ENCODE peak calls at places on chromosome 9, in ten cellular contexts. O is BE2C, N is kidney epithelial cell, K is OCI-LY7, Q is A673, D is B cell, U is natural killer cell, A is psoas muscle, V is endothelial cell of umbilical vein, H is AG10803. Y is an unnamed sample.

GRCh38 chr9:121820286-121821005 is 169.0 kb downstream of the DAB2IP start:
- DNase-seq in O (no peak), N (no peak), K (no peak), Q (no peak), D (no peak), U (no peak), A (no peak), V (no peak), H (no peak), Y (no peak)

GRCh38 chr9:61673247-61673646 is 483.4 kb downstream of the SPATA31A7 start:
- DNase-seq in O (no peak), N (no peak), K (no peak), Q (no peak), D (no peak), U (no peak), A (no peak), V (no peak), H (no peak), Y (no peak)

GRCh38 chr9:16143947-16144890 is 591.4 kb downstream of the CCDC171 start:
- DNase-seq in O (no peak), N (no peak), K (no peak), Q (no peak), D (no peak), U (no peak), A (no peak), V (no peak), H (no peak), Y (no peak)

GRCh38 chr9:16276866-16277265 is 593.6 kb downstream of the BNC2 start:
- DNase-seq in O (no peak), N (no peak), K (no peak), Q (no peak), D (no peak), U (no peak), A (no peak), V (no peak), H (no peak), Y (no peak)

GRCh38 chr9:16371306-16371705 is 499.2 kb downstream of the BNC2 start:
- DNase-seq in O (no peak), N (peak; percentile 29), K (no peak), Q (no peak), D (no peak), U (no peak), A (no peak), V (no peak), H (no peak), Y (no peak)

GRCh38 chr9:32665101-32665500 is 29.6 kb upstream of the TAF1L start:
- DNase-seq in O (no peak), N (no peak), K (no peak), Q (no peak), D (no peak), U (no peak), A (no peak), V (no peak), H (peak; percentile 24), Y (no peak)

GRCh38 chr9:72524820-72525539 is 3.6 kb downstream of the TMC1 start:
- DNase-seq in O (no peak), N (peak; percentile 100), K (no peak), Q (peak; percentile 54), D (no peak), U (no peak), A (no peak), V (peak; percentile 99), H (peak; percentile 95), Y (peak; percentile 60)

GRCh38 chr9:124782661-124783574 is 6.0 kb downstream of the OLFML2A start:
- DNase-seq in O (no peak), N (no peak), K (no peak), Q (no peak), D (no peak), U (no peak), A (no peak), V (no peak), H (no peak), Y (no peak)

GRCh38 chr9:34575775-34576592 is 13.5 kb downstream of the CNTFR start:
- DNase-seq in O (no peak), N (no peak), K (no peak), Q (no peak), D (no peak), U (no peak), A (no peak), V (no peak), H (no peak), Y (no peak)

GRCh38 chr9:77020438-77021264 is 1.2 kb downstream of the FOXB2 start:
- DNase-seq in O (no peak), N (no peak), K (no peak), Q (no peak), D (no peak), U (no peak), A (no peak), V (no peak), H (no peak), Y (no peak)

GRCh38 chr9:85404911-85405580 is 336.7 kb downstream of the AGTPBP1 start:
- DNase-seq in O (no peak), N (no peak), K (no peak), Q (no peak), D (no peak), U (no peak), A (no peak), V (no peak), H (no peak), Y (no peak)

GRCh38 chr9:69771775-69772418 is 12.1 kb upstream of the PTAR1 start:
- DNase-seq in O (no peak), N (no peak), K (no peak), Q (no peak), D (no peak), U (no peak), A (no peak), V (no peak), H (peak; percentile 90), Y (no peak)

GRCh38 chr9:113876806-113877236 is 712 bp downstream of the ZNF618 start:
- DNase-seq in O (no peak), N (no peak), K (peak; percentile 48), Q (peak; percentile 45), D (no peak), U (no peak), A (no peak), V (peak; percentile 47), H (no peak), Y (no peak)
- TF ChIP-seq CTCF in O (peak; percentile 42), N (peak; percentile 41), K (peak; percentile 80), Q (peak; percentile 74), D (peak; percentile 67), U (peak; percentile 57), A (peak; percentile 44), V (peak; percentile 28), H (peak; percentile 46), Y (peak; percentile 57)

GRCh38 chr9:17800397-17800796 is 221.5 kb downstream of the SH3GL2 start:
- DNase-seq in O (no peak), N (no peak), K (no peak), Q (no peak), D (no peak), U (no peak), A (no peak), V (no peak), H (no peak), Y (no peak)

GRCh38 chr9:17799383-17799782 is 220.5 kb downstream of the SH3GL2 start:
- DNase-seq in O (no peak), N (peak; percentile 29), K (no peak), Q (no peak), D (no peak), U (no peak), A (no peak), V (peak; percentile 14), H (no peak), Y (no peak)

GRCh38 chr9:17807670-17808282 is 228.9 kb downstream of the SH3GL2 start:
- DNase-seq in O (no peak), N (no peak), K (no peak), Q (no peak), D (no peak), U (no peak), A (no peak), V (no peak), H (no peak), Y (no peak)

DNA sequence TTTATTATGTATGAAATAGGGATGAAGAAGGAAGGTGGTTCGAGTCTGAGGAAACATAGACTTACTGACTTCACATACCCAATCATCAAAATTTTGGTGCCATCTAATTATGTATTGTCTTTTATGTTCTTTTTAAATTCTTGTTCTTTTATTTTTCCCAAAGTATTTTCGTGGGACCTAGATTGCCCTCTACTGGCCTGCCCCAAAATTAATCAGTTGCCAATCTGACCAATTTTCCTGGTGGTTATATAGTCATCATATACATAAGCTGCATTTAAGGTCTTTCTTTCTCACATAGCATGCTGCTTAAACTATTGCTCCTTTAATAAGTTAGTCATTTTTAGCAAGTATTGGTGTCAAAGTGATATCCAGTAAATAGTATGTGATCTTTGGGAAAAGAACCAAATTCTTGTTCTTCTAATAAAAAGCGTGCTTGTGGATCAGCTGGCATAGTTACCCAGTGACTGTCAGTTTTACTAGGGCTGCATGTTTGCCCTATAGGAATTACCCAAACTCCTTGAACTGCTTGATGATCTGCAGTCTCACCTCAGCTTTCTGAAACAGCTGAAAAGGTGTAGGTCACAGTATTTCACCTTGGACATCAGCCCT is 223.5 kb downstream of the SH3GL2 start:
- DNase-seq in O (no peak), N (no peak), K (peak; percentile 6), Q (peak; percentile 0), D (no peak), U (no peak), A (no peak), V (peak; percentile 31), H (no peak), Y (peak; percentile 4)
- TF ChIP-seq CTCF in O (peak; percentile 50), N (peak; percentile 52), K (peak; percentile 76), Q (peak; percentile 51), D (no peak), U (no peak), A (no peak), V (peak; percentile 37), H (peak; percentile 64), Y (peak; percentile 15)

DNA sequence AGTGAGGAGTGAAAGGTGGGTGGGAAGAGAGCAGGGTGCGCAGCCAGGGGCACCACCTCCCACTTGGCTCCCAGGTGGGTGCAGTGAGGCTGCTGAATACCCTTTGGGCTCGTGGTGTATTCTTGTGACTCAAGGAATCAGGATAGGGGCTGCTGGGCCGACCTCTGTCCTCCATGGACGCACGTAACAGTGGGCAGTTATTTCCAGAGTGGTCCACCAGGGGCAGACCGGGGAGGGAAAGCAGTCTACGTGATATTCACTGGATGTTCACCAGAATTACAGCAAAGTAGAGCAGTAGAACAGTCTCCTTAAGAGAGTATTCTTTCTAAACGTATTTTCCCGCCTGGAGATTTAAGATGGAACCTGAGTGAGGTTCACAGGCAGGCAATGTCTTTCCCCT is 88.5 kb downstream of the SYK start:
- DNase-seq in O (peak; percentile 35), N (no peak), K (no peak), Q (no peak), D (no peak), U (no peak), A (no peak), V (no peak), H (no peak), Y (no peak)
- TF ChIP-seq CTCF in O (peak; percentile 55), N (no peak), K (peak; percentile 16), Q (peak; percentile 18), D (no peak), U (no peak), A (no peak), V (no peak), H (no peak), Y (no peak)

DNA sequence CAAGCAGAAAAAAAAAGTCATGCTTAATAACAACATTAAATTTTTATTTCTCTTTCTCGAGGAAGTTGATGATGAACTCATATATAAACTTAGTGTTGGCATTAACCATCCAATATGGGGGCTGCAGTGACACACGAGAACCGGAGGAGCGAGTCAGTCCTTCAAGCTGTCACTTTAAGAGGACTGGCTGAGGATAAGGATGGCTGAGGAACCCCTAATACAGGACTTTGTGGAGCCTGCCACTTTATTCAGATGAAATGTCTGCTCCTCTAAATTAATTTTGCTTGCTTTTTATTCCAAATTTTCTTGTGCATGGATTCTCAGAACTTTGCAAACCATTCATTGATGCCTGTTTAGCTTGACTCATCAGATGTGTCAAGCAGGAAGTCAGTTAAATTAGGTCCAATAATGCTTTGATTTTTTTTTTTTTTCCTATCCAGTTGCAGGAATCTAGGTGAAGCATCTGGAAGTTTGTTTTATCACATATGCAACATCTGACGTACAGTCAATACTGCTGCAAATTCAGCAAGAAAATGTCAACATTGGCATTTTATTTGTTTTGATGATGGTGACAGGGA is 144.2 kb upstream of the COL5A1 start:
- DNase-seq in O (no peak), N (no peak), K (no peak), Q (no peak), D (no peak), U (no peak), A (no peak), V (no peak), H (peak; percentile 40), Y (no peak)
- TF ChIP-seq CTCF in O (no peak), N (no peak), K (no peak), Q (no peak), D (no peak), U (no peak), A (no peak), V (no peak), H (no peak), Y (no peak)